ENCODE peak calls at places on chromosomes 6 and 20, in five cellular contexts. N, E, C, K and X are unnamed samples.
A peak's percentile ranks its signal among the peaks of the same experiment; 100 is the strongest.

GRCh38 chr20:9903048-9903651 is 64.3 kb upstream of the PAK5 start:
- DNase-seq in C (no peak), K (no peak), E (peak; percentile 55), N (peak; percentile 29), X (peak; percentile 40)

GRCh38 chr6:159608961-159609673 is 83.9 kb downstream of the SOD2 start:
- DNase-seq in N (peak; percentile 41), C (no peak), E (peak; percentile 70), K (peak; percentile 64), X (peak; percentile 47)

GRCh38 chr20:35166242-35166830 is 5.5 kb upstream of the PROCR start:
- DNase-seq in E (no peak), N (no peak), K (peak; percentile 52), C (no peak), X (no peak)

GRCh38 chr6:2875840-2876207 is 27.3 kb downstream of the SERPINB9 start:
- DNase-seq in N (no peak), E (peak; percentile 43), K (no peak), C (no peak), X (no peak)

GRCh38 chr6:20403766-20404640 is 2.3 kb downstream of the E2F3 start:
- DNase-seq in C (no peak), K (peak; percentile 81), E (no peak), N (peak; percentile 63), X (peak; percentile 52)

GRCh38 chr20:46013826-46014516 is 5.3 kb downstream of the MMP9 start:
- DNase-seq in C (no peak), E (peak; percentile 91), N (peak; percentile 81), K (peak; percentile 77), X (peak; percentile 47)

GRCh38 chr6:117188627-117189201 is 76.6 kb upstream of the VGLL2 start:
- DNase-seq in E (no peak), K (no peak), C (no peak), N (no peak), X (no peak)

GRCh38 chr20:62557999-62558408 is 82.2 kb upstream of the GATA5 start:
- DNase-seq in K (no peak), C (no peak), N (no peak), E (no peak), X (no peak)

GRCh38 chr6:69584913-69585729 is 211.7 kb downstream of the LMBRD1 start:
- DNase-seq in N (no peak), E (no peak), C (peak; percentile 35), K (no peak), X (no peak)

GRCh38 chr20:29878777-29879442 is 1378.6 kb upstream of the DEFB115 start:
- DNase-seq in C (no peak), E (peak; percentile 48), N (no peak), K (no peak), X (no peak)

GRCh38 chr6:155061381-155061780 is 66.3 kb downstream of the TIAM2 start:
- DNase-seq in E (no peak), N (no peak), K (no peak), C (no peak), X (no peak)

GRCh38 chr20:61959301-61959700 is 106.4 kb downstream of the TAF4 start:
- DNase-seq in C (no peak), E (peak; percentile 64), K (peak; percentile 86), N (peak; percentile 39), X (no peak)

GRCh38 chr20:22502731-22503191 is 81.6 kb downstream of the FOXA2 start:
- DNase-seq in N (no peak), C (no peak), E (no peak), K (no peak), X (peak; percentile 75)

GRCh38 chr6:149492798-149493165 is 8.0 kb upstream of the ZC3H12D start:
- DNase-seq in K (no peak), C (no peak), E (no peak), N (no peak), X (no peak)

GRCh38 chr6:146594495-146594894 is 4.3 kb upstream of the ADGB start:
- DNase-seq in N (no peak), C (no peak), E (no peak), K (no peak), X (no peak)

GRCh38 chr6:1770435-1770843 is 160.7 kb downstream of the FOXC1 start:
- DNase-seq in K (no peak), N (no peak), E (no peak), C (peak; percentile 65), X (no peak)

GRCh38 chr6:217048-217659 is 75.1 kb upstream of the DUSP22 start:
- DNase-seq in C (peak; percentile 55), E (peak; percentile 79), K (peak; percentile 75), N (peak; percentile 23), X (peak; percentile 34)

GRCh38 chr20:9634327-9634726 is 119.9 kb downstream of the LAMP5 start:
- DNase-seq in C (no peak), K (no peak), N (no peak), E (no peak), X (no peak)

GRCh38 chr6:135568366-135568765 is 70.8 kb upstream of the AHI1 start:
- DNase-seq in K (peak; percentile 15), E (no peak), C (peak; percentile 7), N (no peak), X (no peak)

GRCh38 chr20:29743101-29743931 is 1514.1 kb upstream of the DEFB115 start:
- DNase-seq in K (no peak), C (no peak), N (no peak), E (no peak), X (no peak)

GRCh38 chr20:45545754-45546453 is 1.3 kb downstream of the EPPIN start:
- DNase-seq in E (peak; percentile 14), N (peak; percentile 26), K (peak; percentile 29), C (no peak), X (peak; percentile 48)

GRCh38 chr20:2145376-2145775 is 43.7 kb downstream of the STK35 start:
- DNase-seq in E (no peak), C (no peak), N (no peak), K (no peak), X (no peak)

GRCh38 chr6:356828-357251 is 34.7 kb upstream of the IRF4 start:
- DNase-seq in K (no peak), C (no peak), N (no peak), E (no peak), X (no peak)

GRCh38 chr6:88814909-88815308 is 148.5 kb downstream of the RNGTT start:
- DNase-seq in N (peak; percentile 7), K (peak; percentile 20), C (no peak), E (no peak), X (peak; percentile 33)

GRCh38 chr6:149363154-149363553 is 36.9 kb upstream of the SUMO4 start:
- DNase-seq in K (no peak), N (no peak), C (no peak), E (no peak), X (no peak)

GRCh38 chr20:34302312-34302722 is 838 bp downstream of the AHCY start:
- DNase-seq in K (peak; percentile 26), C (no peak), N (no peak), E (no peak), X (peak; percentile 39)

GRCh38 chr20:10731190-10731955 is 57.6 kb upstream of the JAG1 start:
- DNase-seq in N (no peak), K (no peak), E (no peak), C (no peak), X (no peak)

GRCh38 chr6:18241208-18241836 is 23.0 kb downstream of the DEK start:
- DNase-seq in K (no peak), N (no peak), C (no peak), E (no peak), X (peak; percentile 43)

GRCh38 chr20:36063916-36064660 is 90.5 kb upstream of the EPB41L1 start:
- DNase-seq in N (no peak), C (no peak), E (no peak), K (no peak), X (no peak)

GRCh38 chr6:167851349-167851952 is 24.7 kb downstream of the AFDN start:
- DNase-seq in N (no peak), K (no peak), C (no peak), E (no peak), X (no peak)

GRCh38 chr6:48032156-48032555 is 78.8 kb downstream of the PTCHD4 start:
- DNase-seq in N (peak; percentile 8), E (no peak), K (no peak), C (no peak), X (peak; percentile 28)

GRCh38 chr6:80637312-80637711 is 530.8 kb downstream of the BCKDHB start:
- DNase-seq in C (no peak), E (no peak), K (no peak), N (no peak), X (no peak)

GRCh38 chr20:49343246-49343645 is 65.4 kb upstream of the ZNFX1 start:
- DNase-seq in K (no peak), C (no peak), N (peak; percentile 30), E (no peak), X (no peak)

DNA sequence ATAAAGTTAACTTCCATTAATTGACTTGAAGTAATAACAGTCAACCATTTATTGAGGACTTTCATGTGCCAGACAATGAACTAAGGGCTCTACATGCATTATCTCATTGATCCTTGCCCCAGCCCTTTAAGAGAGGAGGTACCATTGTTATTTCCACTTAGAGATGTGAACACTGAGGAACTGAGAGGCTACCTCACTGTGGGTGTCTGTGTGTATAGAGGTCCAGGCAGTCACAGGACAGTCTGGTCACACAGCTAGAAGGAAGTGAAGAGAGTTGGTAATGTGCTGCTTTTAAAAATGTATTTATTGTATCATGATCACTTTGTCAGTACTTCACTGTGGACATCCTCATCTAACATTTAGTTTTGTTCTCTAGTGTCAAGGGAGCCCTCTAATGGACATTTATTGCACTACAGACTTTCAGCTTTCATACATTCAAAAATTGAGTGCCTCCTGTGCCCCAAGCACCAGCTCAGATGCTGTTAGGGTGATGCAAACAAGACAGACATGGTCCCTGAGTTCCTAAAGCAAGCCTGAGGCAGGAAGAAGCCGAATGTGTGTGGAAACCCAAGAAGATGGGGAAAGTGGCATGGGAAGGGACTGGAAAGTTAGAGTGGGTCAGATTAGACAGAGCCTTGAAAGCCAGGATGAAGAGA is 122.9 kb downstream of the SLC16A10 start:
- DNase-seq in C (peak; percentile 30), K (peak; percentile 44), N (peak; percentile 51), E (no peak), X (peak; percentile 60)
- TF ChIP-seq ESRRA in C (no peak), K (no peak), N (no peak), E (no peak), X (no peak)

GRCh38 chr6:37538107-37538506 is 38.4 kb upstream of the CCDC167 start:
- DNase-seq in K (peak; percentile 77), E (peak; percentile 63), C (no peak), N (peak; percentile 43), X (peak; percentile 39)
- TF ChIP-seq ESRRA in K (no peak), E (no peak), C (no peak), N (no peak), X (no peak)

DNA sequence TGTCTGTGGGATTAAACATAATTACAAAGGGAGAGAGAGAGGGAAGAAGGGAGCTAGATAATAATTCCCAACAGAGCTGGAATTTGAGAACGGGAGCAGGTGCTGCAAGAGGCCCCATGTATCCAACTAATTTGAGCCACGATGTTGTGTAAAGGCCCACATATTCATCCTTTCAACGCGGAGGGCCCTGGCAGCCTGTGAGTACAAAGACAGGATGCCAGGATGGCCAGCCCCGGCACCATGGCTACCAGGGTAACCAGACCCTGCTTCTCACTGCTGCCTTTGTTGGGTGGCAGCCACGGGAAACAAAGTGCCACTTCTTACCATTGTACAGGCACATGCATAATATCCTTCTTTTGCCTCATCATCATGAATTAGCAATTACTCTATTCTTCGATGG is 492.0 kb upstream of the NRSN1 start:
- DNase-seq in N (no peak), E (no peak), K (no peak), C (no peak), X (no peak)
- TF ChIP-seq ESRRA in N (no peak), E (no peak), K (no peak), C (no peak), X (no peak)

DNA sequence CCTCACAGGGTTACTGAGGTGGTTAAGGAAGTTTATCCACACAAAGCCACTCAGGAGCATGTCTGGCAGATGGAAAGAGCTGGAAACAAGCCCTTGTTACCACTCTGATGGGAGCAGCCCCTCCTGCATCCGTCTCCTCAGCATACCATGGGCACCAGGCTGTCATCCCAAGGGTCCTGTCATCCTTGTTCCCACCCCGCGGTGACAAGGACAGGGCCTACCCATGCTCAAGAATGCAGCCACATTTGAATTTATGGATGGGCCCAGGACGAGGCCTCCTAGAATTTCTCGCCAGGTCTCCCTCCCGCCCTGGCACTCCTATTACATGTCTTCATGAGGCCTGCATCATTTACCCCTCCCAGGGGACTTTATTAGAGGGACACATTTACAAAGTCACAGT is 60.0 kb downstream of the NPEPL1 start:
- DNase-seq in N (no peak), C (no peak), E (no peak), K (no peak), X (no peak)
- TF ChIP-seq ESRRA in N (no peak), C (no peak), E (no peak), K (no peak), X (no peak)